ENCODE peak calls at places on chromosomes 3 and 15, in ten cellular contexts. Y, N, M, J, X, Q, C, B, T and K are unnamed samples.
A peak's percentile ranks its signal among the peaks of the same experiment; 100 is the strongest.

GRCh38 chr3:133662256-133662773 is 574 bp upstream of the TOPBP1 start:
- DNase-seq in Y (no peak), N (no peak), M (no peak), J (peak; percentile 18), X (peak; percentile 23), Q (no peak), C (no peak), B (no peak), T (no peak), K (peak; percentile 51)

GRCh38 chr3:111541911-111542483 is at the start of gene CD96:
- DNase-seq in Y (peak; percentile 27), N (no peak), M (no peak), J (peak; percentile 64), X (peak; percentile 31), Q (peak; percentile 52), C (peak; percentile 57), B (no peak), T (peak; percentile 50), K (no peak)

GRCh38 chr3:198112031-198112430 is 152.0 kb downstream of the LMLN start:
- DNase-seq in Y (no peak), N (no peak), M (no peak), J (no peak), X (no peak), Q (no peak), C (no peak), B (no peak), T (no peak), K (no peak)

GRCh38 chr15:85545757-85546156 is 165.4 kb downstream of the AKAP13 start:
- DNase-seq in Y (no peak), N (no peak), M (no peak), J (no peak), X (no peak), Q (no peak), C (no peak), B (no peak), T (no peak), K (no peak)

GRCh38 chr15:60731583-60732130 is 252.7 kb upstream of the ICE2 start:
- DNase-seq in Y (no peak), N (no peak), M (no peak), J (no peak), X (no peak), Q (no peak), C (no peak), B (no peak), T (no peak), K (no peak)

GRCh38 chr15:75008249-75009017 is 13.1 kb downstream of the SCAMP5 start:
- DNase-seq in Y (no peak), N (no peak), M (no peak), J (no peak), X (peak; percentile 22), Q (no peak), C (no peak), B (no peak), T (no peak), K (no peak)

GRCh38 chr15:29457729-29458128 is 188.1 kb upstream of the NSMCE3 start:
- DNase-seq in Y (no peak), N (no peak), M (no peak), J (no peak), X (no peak), Q (no peak), C (no peak), B (no peak), T (no peak), K (no peak)

GRCh38 chr15:28182216-28182615 is 83.1 kb upstream of the OCA2 start:
- DNase-seq in Y (no peak), N (no peak), M (no peak), J (no peak), X (no peak), Q (no peak), C (no peak), B (no peak), T (no peak), K (no peak)

GRCh38 chr15:92801774-92802464 is 98.2 kb upstream of the CHD2 start:
- DNase-seq in Y (no peak), N (peak; percentile 80), M (peak; percentile 41), J (no peak), X (peak; percentile 72), Q (no peak), C (no peak), B (no peak), T (no peak), K (no peak)